ENCODE peak calls at places on chromosomes 4 and X, in ten cellular contexts. I is stomach, D is left lung, J is PC-9, R is upper lobe of right lung, F is kidney, U is adrenal gland, T is PC-3, G is iPS DF 6.9, B is fibroblast of lung. L is an unnamed sample. For H3K4me1, the result is how much of the 10 kb centered on the place peaks cover.

GRCh38 chr4:181418491-181418890 is 824.7 kb upstream of the TENM3 start:
- DNase-seq in F (no peak), R (no peak), B (no peak), T (no peak), G (no peak), J (no peak), D (no peak), I (no peak), U (no peak), L (no peak)

GRCh38 chr4:74475946-74476345 is 31.0 kb downstream of the AREG start:
- DNase-seq in R (no peak), U (no peak), B (no peak), J (no peak), T (no peak), I (no peak), G (no peak), D (no peak), F (no peak), L (no peak)

GRCh38 chr4:115360441-115360840 is 247.0 kb upstream of the NDST4 start:
- DNase-seq in D (no peak), F (no peak), G (no peak), B (peak), R (no peak), T (no peak), I (no peak), J (no peak), U (no peak), L (no peak)

GRCh38 chrX:134990475-134991473 is at the start of gene SMIM10:
- DNase-seq in B (peak), J (no peak), F (peak), U (peak), G (no peak), I (peak), D (peak), T (no peak), R (peak), L (no peak)

GRCh38 chrX:85052207-85052606 is 48.5 kb downstream of the APOOL start:
- DNase-seq in T (no peak), I (no peak), F (no peak), R (no peak), U (no peak), D (no peak), G (no peak), J (no peak), B (peak), L (no peak)

GRCh38 chr4:48041535-48042137 is 25.1 kb downstream of the NIPAL1 start:
- DNase-seq in F (no peak), I (no peak), J (no peak), U (no peak), B (no peak), T (no peak), R (no peak), D (no peak), G (no peak), L (no peak)

GRCh38 chr4:41718907-41719306 is 29.6 kb downstream of the PHOX2B start:
- DNase-seq in D (no peak), T (peak), J (peak), G (no peak), B (peak), R (no peak), F (no peak), I (no peak), U (no peak), L (no peak)

GRCh38 chr4:80422727-80423404 is 87.3 kb downstream of the CFAP299 start:
- DNase-seq in D (no peak), T (peak), F (no peak), U (no peak), G (no peak), B (no peak), J (no peak), R (no peak), I (no peak), L (no peak)

GRCh38 chr4:5998333-5998936 is 19.8 kb downstream of the C4orf50 start:
- DNase-seq in B (peak), R (peak), F (peak), I (peak), J (no peak), G (no peak), D (peak), T (peak), U (peak), L (no peak)

GRCh38 chr4:174604198-174604597 is 81.9 kb upstream of the HPGD start:
- DNase-seq in G (no peak), J (peak), B (peak), T (peak), U (no peak), I (no peak), D (no peak), R (no peak), F (no peak), L (no peak)

GRCh38 chrX:78532363-78532762 is 126.8 kb downstream of the RTL3 start:
- DNase-seq in G (no peak), J (no peak), F (no peak), D (no peak), R (no peak), T (peak), I (no peak), B (no peak), U (no peak), L (no peak)

GRCh38 chrX:110414679-110415439 is 56.2 kb downstream of the RTL9 start:
- DNase-seq in B (peak), D (no peak), T (peak), U (no peak), I (no peak), J (no peak), F (no peak), G (no peak), R (no peak), L (no peak)

GRCh38 chrX:97895751-97896150 is 1012.0 kb downstream of the RPA4 start:
- DNase-seq in R (no peak), U (no peak), I (no peak), F (no peak), J (no peak), G (no peak), B (peak), T (peak), D (no peak), L (no peak)

GRCh38 chr4:39814403-39815185 is 116.7 kb downstream of the UBE2K start:
- DNase-seq in I (no peak), B (peak), R (no peak), G (no peak), D (no peak), T (no peak), U (peak), J (no peak), F (no peak), L (no peak)

GRCh38 chrX:123976671-123977316 is 15.3 kb downstream of the STAG2 start:
- DNase-seq in B (peak), D (no peak), U (no peak), G (no peak), F (no peak), I (no peak), T (peak), J (peak), R (no peak), L (no peak)

GRCh38 chrX:41025926-41026325 is 59.3 kb upstream of the USP9X start:
- DNase-seq in J (no peak), I (no peak), B (peak), U (no peak), G (no peak), F (no peak), D (no peak), R (no peak), T (no peak), L (no peak)

GRCh38 chr4:173505924-173506779 is 23.9 kb downstream of the HAND2 start:
- DNase-seq in D (peak), J (no peak), B (no peak), T (peak), R (no peak), F (no peak), G (no peak), U (no peak), I (peak), L (no peak)

GRCh38 chrX:69615779-69616519 is at the start of gene EDA:
- DNase-seq in D (peak), U (peak), R (peak), I (peak), B (peak), F (peak), J (no peak), G (peak), T (peak), L (peak)

GRCh38 chr4:85402371-85402770 is 72.6 kb upstream of the ARHGAP24 start:
- DNase-seq in D (no peak), F (no peak), G (no peak), T (no peak), J (no peak), U (no peak), R (no peak), I (no peak), B (peak), L (no peak)

GRCh38 chr4:104751468-104751867 is 256.8 kb upstream of the CXXC4 start:
- DNase-seq in D (no peak), B (no peak), I (no peak), G (no peak), F (no peak), J (no peak), R (no peak), U (no peak), T (no peak), L (no peak)

GRCh38 chr4:107719211-107719926 is 665 bp downstream of the PAPSS1 start:
- DNase-seq in D (no peak), F (no peak), J (no peak), I (no peak), R (no peak), G (no peak), T (peak), B (peak), U (peak), L (peak)

GRCh38 chrX:24982306-24982965 is 33.3 kb downstream of the ARX start:
- DNase-seq in I (no peak), T (no peak), D (no peak), F (no peak), G (no peak), B (no peak), J (no peak), U (no peak), R (no peak), L (no peak)

GRCh38 chr4:38837334-38837733 is 19.3 kb downstream of the TLR6 start:
- DNase-seq in D (no peak), B (no peak), T (no peak), J (no peak), G (no peak), I (no peak), R (no peak), U (no peak), F (no peak), L (no peak)

GRCh38 chr4:183349673-183350072 is 27.4 kb upstream of the CLDN24 start:
- DNase-seq in T (peak), F (no peak), G (no peak), I (no peak), R (no peak), B (peak), D (no peak), U (peak), J (no peak), L (no peak)

GRCh38 chr4:184475096-184475461 is 729 bp upstream of the IRF2 start:
- DNase-seq in J (no peak), B (peak), F (peak), D (no peak), I (peak), R (peak), G (no peak), T (peak), U (peak), L (no peak)

GRCh38 chr4:184473515-184474260 is 662 bp downstream of the IRF2 start:
- DNase-seq in J (no peak), I (peak), B (peak), F (peak), R (peak), G (no peak), D (peak), U (peak), T (peak), L (no peak)

GRCh38 chr4:184473265-184473514 is 1.2 kb downstream of the IRF2 start:
- DNase-seq in J (no peak), G (no peak), U (no peak), D (no peak), R (no peak), B (no peak), F (no peak), I (no peak), T (no peak), L (no peak)

GRCh38 chr4:184472540-184473264 is 1.6 kb downstream of the IRF2 start:
- DNase-seq in J (peak), F (peak), G (no peak), U (peak), R (peak), I (peak), D (peak), T (peak), B (peak), L (peak)

GRCh38 chr4:184474261-184475095 is at the start of gene IRF2:
- DNase-seq in D (peak), B (peak), G (peak), R (peak), F (peak), I (peak), T (peak), J (peak), U (peak), L (peak)
- H3K4me1 ChIP-seq in D (half or more), B (under half), G (under half), R (half or more), F (under half), I (under half), T (under half), J (under half), U (under half), L (under half)

GRCh38 chr4:184815046-184815877 is 10.5 kb downstream of the ACSL1 start:
- DNase-seq in I (peak), U (peak), T (peak), B (peak), D (peak), R (peak), F (peak), J (peak), G (no peak), L (peak)

GRCh38 chr4:184818216-184818564 is 7.6 kb downstream of the ACSL1 start:
- DNase-seq in R (no peak), B (no peak), J (no peak), T (no peak), D (no peak), F (no peak), U (no peak), G (no peak), I (no peak), L (no peak)

GRCh38 chr4:184819786-184820185 is 6.0 kb downstream of the ACSL1 start:
- DNase-seq in G (no peak), J (no peak), D (no peak), U (peak), I (no peak), R (no peak), B (no peak), F (no peak), T (no peak), L (no peak)

GRCh38 chr4:184816962-184817361 is 8.8 kb downstream of the ACSL1 start:
- DNase-seq in B (no peak), D (no peak), G (no peak), F (no peak), I (no peak), R (no peak), J (no peak), U (no peak), T (no peak), L (no peak)

GRCh38 chr4:184817494-184818215 is 8.1 kb downstream of the ACSL1 start:
- DNase-seq in B (no peak), I (no peak), F (no peak), R (no peak), U (peak), J (no peak), T (no peak), G (no peak), D (no peak), L (no peak)
- H3K4me1 ChIP-seq in B (under half), I (half or more), F (under half), R (half or more), U (under half), J (under half), T (under half), G (under half), D (half or more), L (under half)

GRCh38 chr4:87024181-87024580 is 89.4 kb downstream of the AFF1 start:
- DNase-seq in D (no peak), B (no peak), T (no peak), G (no peak), U (no peak), F (no peak), I (no peak), J (no peak), R (no peak), L (no peak)

GRCh38 chr4:87025614-87026041 is 90.8 kb downstream of the AFF1 start:
- DNase-seq in I (no peak), U (no peak), G (no peak), D (no peak), B (no peak), J (no peak), R (no peak), F (no peak), T (no peak), L (no peak)

GRCh38 chr4:87029356-87029755 is 94.5 kb downstream of the AFF1 start:
- DNase-seq in G (no peak), T (no peak), I (no peak), F (no peak), R (no peak), U (no peak), B (no peak), J (no peak), D (no peak), L (no peak)

GRCh38 chr4:87026795-87027495 is 92.1 kb downstream of the AFF1 start:
- DNase-seq in D (no peak), B (no peak), T (no peak), J (no peak), U (no peak), F (no peak), G (no peak), I (no peak), R (no peak), L (no peak)

GRCh38 chr4:87025023-87025613 is 90.3 kb downstream of the AFF1 start:
- DNase-seq in D (no peak), B (no peak), I (no peak), T (no peak), F (no peak), R (no peak), J (no peak), U (no peak), G (no peak), L (no peak)
- H3K4me1 ChIP-seq in D (half or more), B (under half), I (under half), T (under half), F (under half), R (half or more), J (under half), U (under half), G (under half), L (under half)

DNA sequence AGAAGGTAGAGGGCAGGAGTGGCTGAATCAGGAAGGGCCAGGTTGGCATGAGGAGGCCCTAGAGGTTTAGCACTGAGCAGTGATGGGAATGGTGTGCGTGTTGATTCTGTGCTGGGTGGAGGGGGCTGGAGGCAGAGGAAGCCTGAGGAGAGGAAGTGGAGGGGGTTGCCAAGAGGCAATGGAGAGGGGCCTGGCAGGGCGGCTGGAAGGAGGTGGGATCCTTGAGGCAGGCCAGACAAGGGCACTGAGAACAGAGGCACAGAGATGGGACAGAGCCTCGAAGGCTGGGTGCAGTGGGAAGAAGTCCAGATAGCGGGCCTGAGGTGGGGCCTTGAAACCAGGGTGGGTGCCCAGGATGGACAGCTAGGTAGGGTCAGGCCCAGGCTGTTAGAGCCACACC is 24.3 kb downstream of the SH3BP2 start:
- DNase-seq in U (no peak), J (no peak), F (peak), B (no peak), D (peak), R (no peak), T (no peak), I (no peak), G (no peak), L (no peak)
- H3K4me1 ChIP-seq in U (under half), J (under half), F (under half), B (under half), D (half or more), R (under half), T (under half), I (half or more), G (under half), L (under half)

GRCh38 chr4:186593587-186593973 is 38.2 kb upstream of the MTNR1A start:
- DNase-seq in F (no peak), B (no peak), J (no peak), I (no peak), U (no peak), R (no peak), G (no peak), T (no peak), D (no peak), L (no peak)
- H3K4me1 ChIP-seq in F (under half), B (under half), J (under half), I (under half), U (under half), R (under half), G (under half), T (under half), D (under half), L (under half)

GRCh38 chr4:82892467-82892802 is 1.5 kb upstream of the SEC31A start:
- DNase-seq in J (no peak), T (no peak), D (no peak), R (no peak), I (no peak), U (no peak), F (no peak), B (no peak), G (no peak), L (no peak)

GRCh38 chr4:82891728-82892466 is 944 bp upstream of the SEC31A start:
- DNase-seq in T (no peak), B (peak), I (no peak), J (no peak), G (no peak), U (no peak), D (no peak), F (no peak), R (no peak), L (no peak)

GRCh38 chr4:82896755-82897154 is 3.8 kb upstream of the THAP9 start:
- DNase-seq in F (no peak), G (no peak), T (no peak), D (no peak), R (no peak), B (no peak), J (no peak), I (no peak), U (no peak), L (no peak)

GRCh38 chr4:82890913-82891727 is at the start of gene SEC31A:
- DNase-seq in R (peak), I (peak), F (peak), J (peak), U (peak), B (peak), T (peak), G (peak), D (peak), L (peak)

GRCh38 chr4:82893942-82894341 is 3.0 kb upstream of the SEC31A start:
- DNase-seq in J (no peak), B (no peak), G (no peak), T (no peak), I (no peak), D (no peak), F (no peak), U (no peak), R (no peak), L (no peak)
- H3K4me1 ChIP-seq in J (under half), B (under half), G (under half), T (under half), I (under half), D (under half), F (under half), U (under half), R (under half), L (under half)

GRCh38 chr4:23828779-23829178 is 61.1 kb downstream of the PPARGC1A start:
- DNase-seq in D (no peak), F (no peak), G (no peak), R (no peak), J (no peak), T (no peak), U (no peak), B (no peak), I (no peak), L (no peak)

GRCh38 chr4:23822181-23822580 is 67.7 kb downstream of the PPARGC1A start:
- DNase-seq in D (no peak), R (no peak), J (no peak), I (no peak), G (no peak), B (no peak), U (no peak), F (no peak), T (no peak), L (no peak)

GRCh38 chr4:23827971-23828680 is 61.7 kb downstream of the PPARGC1A start:
- DNase-seq in G (no peak), R (no peak), J (no peak), B (peak), D (no peak), I (no peak), F (no peak), T (no peak), U (no peak), L (no peak)
- H3K4me1 ChIP-seq in G (under half), R (under half), J (under half), B (under half), D (under half), I (under half), F (under half), T (under half), U (under half), L (under half)

GRCh38 chrX:49269768-49270248 is at the start of gene PPP1R3F:
- DNase-seq in I (no peak), D (no peak), R (no peak), F (peak), G (no peak), T (no peak), B (no peak), J (no peak), U (no peak), L (no peak)

GRCh38 chrX:49271341-49271740 is 1.7 kb downstream of the PPP1R3F start:
- DNase-seq in D (no peak), J (no peak), R (no peak), U (no peak), G (no peak), F (no peak), I (no peak), T (peak), B (no peak), L (no peak)

GRCh38 chrX:49273181-49273727 is 3.7 kb downstream of the PPP1R3F start:
- DNase-seq in R (no peak), I (no peak), T (no peak), U (no peak), G (no peak), B (no peak), J (no peak), F (no peak), D (no peak), L (no peak)

GRCh38 chrX:49270249-49270921 is 792 bp downstream of the PPP1R3F start:
- DNase-seq in I (no peak), D (peak), T (no peak), G (no peak), F (no peak), U (no peak), B (no peak), J (no peak), R (no peak), L (no peak)

DNA sequence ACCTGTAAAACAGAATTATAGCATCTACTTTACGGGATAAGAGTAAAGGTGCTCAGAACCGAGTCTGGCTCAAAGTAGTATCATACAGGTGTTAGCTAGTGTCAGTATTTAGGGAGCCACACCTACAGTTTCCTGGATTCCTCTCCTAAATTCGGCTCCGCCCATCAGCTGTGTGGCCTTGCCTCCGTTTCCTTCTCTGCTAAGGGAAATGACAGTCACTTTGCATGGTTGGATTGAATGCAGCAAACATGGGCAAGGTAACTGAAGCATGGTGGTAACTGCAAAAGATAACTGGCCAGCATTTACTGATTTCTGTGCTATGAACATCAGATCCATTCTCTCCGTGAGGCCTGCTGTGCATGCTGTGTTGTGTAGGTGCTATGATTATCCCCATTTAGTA is 2.8 kb downstream of the PPP1R3F start:
- DNase-seq in G (no peak), U (no peak), T (no peak), J (no peak), B (no peak), F (no peak), D (no peak), R (no peak), I (no peak), L (no peak)
- H3K4me1 ChIP-seq in G (under half), U (under half), T (under half), J (under half), B (under half), F (under half), D (under half), R (under half), I (under half), L (under half)

L was measured in RWPE2.